ENCODE peak calls at places on chromosomes 16 and 17, in five cellular contexts. One of them, this sample, is unnamed.

GRCh38 chr17:61420128-61420527 is 20.5 kb downstream of the TBX2 start:
- DNase-seq in HCT116: no peak
- DNase-seq in neural progenitor cell: no peak
- DNase-seq in MM.1S: no peak
- DNase-seq in PC-3: no peak
- DNase-seq in this sample: no peak

GRCh38 chr17:29667969-29668368 is 45.3 kb upstream of the CORO6 start:
- DNase-seq in HCT116: no peak
- DNase-seq in neural progenitor cell: no peak
- DNase-seq in MM.1S: no peak
- DNase-seq in PC-3: no peak
- DNase-seq in this sample: no peak

GRCh38 chr16:82004651-82005490 is 6.4 kb downstream of the SDR42E1 start:
- DNase-seq in HCT116: no peak
- DNase-seq in neural progenitor cell: no peak
- DNase-seq in MM.1S: no peak
- DNase-seq in PC-3: no peak
- DNase-seq in this sample: no peak

GRCh38 chr16:89334988-89335802 is 117.7 kb downstream of the ZNF778 start:
- DNase-seq in HCT116: no peak
- DNase-seq in neural progenitor cell: peak
- DNase-seq in MM.1S: no peak
- DNase-seq in PC-3: no peak
- DNase-seq in this sample: no peak

GRCh38 chr16:77556203-77556602 is 121.4 kb upstream of the ADAMTS18 start:
- DNase-seq in HCT116: no peak
- DNase-seq in neural progenitor cell: peak
- DNase-seq in MM.1S: no peak
- DNase-seq in PC-3: no peak
- DNase-seq in this sample: no peak

GRCh38 chr17:29141484-29141835 is 38.7 kb downstream of the MYO18A start:
- DNase-seq in HCT116: no peak
- DNase-seq in neural progenitor cell: no peak
- DNase-seq in MM.1S: no peak
- DNase-seq in PC-3: no peak
- DNase-seq in this sample: no peak

GRCh38 chr17:15966879-15967248 is 21.9 kb downstream of the ADORA2B start:
- DNase-seq in HCT116: no peak
- DNase-seq in neural progenitor cell: peak
- DNase-seq in MM.1S: no peak
- DNase-seq in PC-3: peak
- DNase-seq in this sample: no peak

GRCh38 chr17:58513913-58514794 is at the start of gene MTMR4:
- DNase-seq in HCT116: peak
- DNase-seq in neural progenitor cell: peak
- DNase-seq in MM.1S: peak
- DNase-seq in PC-3: peak
- DNase-seq in this sample: peak

GRCh38 chr17:78779848-78780247 is 2.2 kb downstream of the CYTH1 start:
- DNase-seq in HCT116: no peak
- DNase-seq in neural progenitor cell: peak
- DNase-seq in MM.1S: peak
- DNase-seq in PC-3: no peak
- DNase-seq in this sample: no peak

GRCh38 chr16:53504161-53504663 is 1.2 kb upstream of the AKTIP start:
- DNase-seq in HCT116: no peak
- DNase-seq in neural progenitor cell: peak
- DNase-seq in MM.1S: peak
- DNase-seq in PC-3: no peak
- DNase-seq in this sample: peak

GRCh38 chr16:58513874-58514273 is 1.4 kb upstream of the SETD6 start:
- DNase-seq in HCT116: no peak
- DNase-seq in neural progenitor cell: no peak
- DNase-seq in MM.1S: no peak
- DNase-seq in PC-3: no peak
- DNase-seq in this sample: no peak

GRCh38 chr16:11315499-11315898 is 29.8 kb upstream of the RMI2 start:
- DNase-seq in HCT116: no peak
- DNase-seq in neural progenitor cell: peak
- DNase-seq in MM.1S: no peak
- DNase-seq in PC-3: peak
- DNase-seq in this sample: peak

GRCh38 chr17:80942360-80943345 is 49.0 kb upstream of the CHMP6 start:
- DNase-seq in HCT116: no peak
- DNase-seq in neural progenitor cell: no peak
- DNase-seq in MM.1S: no peak
- DNase-seq in PC-3: no peak
- DNase-seq in this sample: peak

GRCh38 chr17:79651266-79651665 is 40.4 kb upstream of the RBFOX3 start:
- DNase-seq in HCT116: no peak
- DNase-seq in neural progenitor cell: no peak
- DNase-seq in MM.1S: no peak
- DNase-seq in PC-3: no peak
- DNase-seq in this sample: no peak

GRCh38 chr17:32276217-32276616 is 10.6 kb downstream of the RHBDL3 start:
- DNase-seq in HCT116: no peak
- DNase-seq in neural progenitor cell: no peak
- DNase-seq in MM.1S: no peak
- DNase-seq in PC-3: no peak
- DNase-seq in this sample: no peak

GRCh38 chr17:4199818-4200402 is 56.9 kb downstream of the CYB5D2 start:
- DNase-seq in HCT116: peak
- DNase-seq in neural progenitor cell: peak
- DNase-seq in MM.1S: peak
- DNase-seq in PC-3: peak
- DNase-seq in this sample: peak

GRCh38 chr17:57084361-57084801 is 665 bp upstream of the AKAP1 start:
- DNase-seq in HCT116: no peak
- DNase-seq in neural progenitor cell: no peak
- DNase-seq in MM.1S: no peak
- DNase-seq in PC-3: peak
- DNase-seq in this sample: no peak

GRCh38 chr16:9381908-9382307 is 290.5 kb downstream of the HAPSTR1 start:
- DNase-seq in HCT116: no peak
- DNase-seq in neural progenitor cell: no peak
- DNase-seq in MM.1S: no peak
- DNase-seq in PC-3: no peak
- DNase-seq in this sample: no peak

GRCh38 chr16:29899516-29900101 is at the start of gene SEZ6L2:
- DNase-seq in HCT116: peak
- DNase-seq in neural progenitor cell: peak
- DNase-seq in MM.1S: no peak
- DNase-seq in PC-3: peak
- DNase-seq in this sample: peak

GRCh38 chr16:65817799-65818198 is 548.7 kb upstream of the CDH5 start:
- DNase-seq in HCT116: no peak
- DNase-seq in neural progenitor cell: no peak
- DNase-seq in MM.1S: no peak
- DNase-seq in PC-3: no peak
- DNase-seq in this sample: no peak

GRCh38 chr16:84496991-84497390 is 7.5 kb downstream of the MEAK7 start:
- DNase-seq in HCT116: no peak
- DNase-seq in neural progenitor cell: no peak
- DNase-seq in MM.1S: no peak
- DNase-seq in PC-3: no peak
- DNase-seq in this sample: no peak

GRCh38 chr16:71658771-71659170 is 32.8 kb downstream of the MARVELD3 start:
- DNase-seq in HCT116: no peak
- DNase-seq in neural progenitor cell: no peak
- DNase-seq in MM.1S: no peak
- DNase-seq in PC-3: no peak
- DNase-seq in this sample: no peak

GRCh38 chr17:75808905-75809621 is 24.5 kb downstream of the UNK start:
- DNase-seq in HCT116: no peak
- DNase-seq in neural progenitor cell: no peak
- DNase-seq in MM.1S: no peak
- DNase-seq in PC-3: no peak
- DNase-seq in this sample: peak

GRCh38 chr16:86512860-86513470 is 2.6 kb downstream of the FOXF1 start:
- DNase-seq in HCT116: no peak
- DNase-seq in neural progenitor cell: no peak
- DNase-seq in MM.1S: no peak
- DNase-seq in PC-3: no peak
- DNase-seq in this sample: no peak

GRCh38 chr16:1049113-1049975 is 23.2 kb upstream of the SSTR5 start:
- DNase-seq in HCT116: no peak
- DNase-seq in neural progenitor cell: no peak
- DNase-seq in MM.1S: no peak
- DNase-seq in PC-3: no peak
- DNase-seq in this sample: no peak

GRCh38 chr16:19071811-19072777 is 4.7 kb downstream of the COQ7 start:
- DNase-seq in HCT116: peak
- DNase-seq in neural progenitor cell: peak
- DNase-seq in MM.1S: peak
- DNase-seq in PC-3: peak
- DNase-seq in this sample: peak

GRCh38 chr17:66301418-66301863 is 972 bp upstream of the PRKCA start:
- DNase-seq in HCT116: no peak
- DNase-seq in neural progenitor cell: peak
- DNase-seq in MM.1S: no peak
- DNase-seq in PC-3: no peak
- DNase-seq in this sample: no peak

GRCh38 chr16:72072514-72073342 is 9.7 kb downstream of the HPR start:
- DNase-seq in HCT116: no peak
- DNase-seq in neural progenitor cell: peak
- DNase-seq in MM.1S: no peak
- DNase-seq in PC-3: no peak
- DNase-seq in this sample: peak

GRCh38 chr17:5431929-5432556 is 6.9 kb downstream of the C1QBP start:
- DNase-seq in HCT116: no peak
- DNase-seq in neural progenitor cell: no peak
- DNase-seq in MM.1S: no peak
- DNase-seq in PC-3: no peak
- DNase-seq in this sample: no peak

GRCh38 chr16:28258571-28258970 is 33.8 kb upstream of the SBK1 start:
- DNase-seq in HCT116: no peak
- DNase-seq in neural progenitor cell: peak
- DNase-seq in MM.1S: no peak
- DNase-seq in PC-3: no peak
- DNase-seq in this sample: peak

GRCh38 chr17:50207318-50207717 is 5.9 kb upstream of the COL1A1 start:
- DNase-seq in HCT116: no peak
- DNase-seq in neural progenitor cell: no peak
- DNase-seq in MM.1S: no peak
- DNase-seq in PC-3: no peak
- DNase-seq in this sample: peak

GRCh38 chr16:70737377-70738082 is 51.7 kb upstream of the MTSS2 start:
- DNase-seq in HCT116: no peak
- DNase-seq in neural progenitor cell: no peak
- DNase-seq in MM.1S: peak
- DNase-seq in PC-3: no peak
- DNase-seq in this sample: peak

GRCh38 chr16:16042076-16042475 is 92.7 kb downstream of the ABCC1 start:
- DNase-seq in HCT116: no peak
- DNase-seq in neural progenitor cell: no peak
- DNase-seq in MM.1S: no peak
- DNase-seq in PC-3: no peak
- DNase-seq in this sample: peak

GRCh38 chr17:49964539-49965521 is 4.2 kb upstream of the DLX4 start:
- DNase-seq in HCT116: no peak
- DNase-seq in neural progenitor cell: peak
- DNase-seq in MM.1S: no peak
- DNase-seq in PC-3: no peak
- DNase-seq in this sample: no peak

GRCh38 chr16:6204941-6205340 is 1107.3 kb upstream of the EEF2KMT start:
- DNase-seq in HCT116: no peak
- DNase-seq in neural progenitor cell: no peak
- DNase-seq in MM.1S: no peak
- DNase-seq in PC-3: no peak
- DNase-seq in this sample: no peak

GRCh38 chr16:56355786-56356275 is 69.5 kb downstream of the AMFR start:
- DNase-seq in HCT116: no peak
- DNase-seq in neural progenitor cell: no peak
- DNase-seq in MM.1S: no peak
- DNase-seq in PC-3: no peak
- DNase-seq in this sample: no peak
- H3K9ac ChIP-seq in HCT116: no peak
- H3K9ac ChIP-seq in neural progenitor cell: no peak
- H3K9ac ChIP-seq in MM.1S: peak
- H3K9ac ChIP-seq in PC-3: peak
- H3K9ac ChIP-seq in this sample: peak

GRCh38 chr17:676965-677364 is 37.7 kb downstream of the VPS53 start:
- DNase-seq in HCT116: no peak
- DNase-seq in neural progenitor cell: no peak
- DNase-seq in MM.1S: no peak
- DNase-seq in PC-3: no peak
- DNase-seq in this sample: no peak
- TF ChIP-seq EZH2phosphoT487 in HCT116: no peak
- TF ChIP-seq EZH2phosphoT487 in neural progenitor cell: no peak
- TF ChIP-seq EZH2phosphoT487 in MM.1S: no peak
- TF ChIP-seq EZH2phosphoT487 in PC-3: no peak
- TF ChIP-seq EZH2phosphoT487 in this sample: no peak

GRCh38 chr17:46847204-46848191 is 3.9 kb upstream of the WNT9B start:
- DNase-seq in HCT116: no peak
- DNase-seq in neural progenitor cell: no peak
- DNase-seq in MM.1S: no peak
- DNase-seq in PC-3: no peak
- DNase-seq in this sample: no peak

GRCh38 chr17:46851029-46851741 is at the start of gene WNT9B:
- DNase-seq in HCT116: no peak
- DNase-seq in neural progenitor cell: peak
- DNase-seq in MM.1S: no peak
- DNase-seq in PC-3: no peak
- DNase-seq in this sample: peak

GRCh38 chr17:46848534-46848933 is 2.8 kb upstream of the WNT9B start:
- DNase-seq in HCT116: no peak
- DNase-seq in neural progenitor cell: no peak
- DNase-seq in MM.1S: no peak
- DNase-seq in PC-3: no peak
- DNase-seq in this sample: no peak

GRCh38 chr17:46853896-46854444 is 2.6 kb downstream of the WNT9B start:
- DNase-seq in HCT116: no peak
- DNase-seq in neural progenitor cell: no peak
- DNase-seq in MM.1S: no peak
- DNase-seq in PC-3: peak
- DNase-seq in this sample: peak

GRCh38 chr17:46850688-46851028 is 725 bp upstream of the WNT9B start:
- DNase-seq in HCT116: no peak
- DNase-seq in neural progenitor cell: no peak
- DNase-seq in MM.1S: no peak
- DNase-seq in PC-3: no peak
- DNase-seq in this sample: no peak
- TF ChIP-seq EZH2 in HCT116: no peak
- TF ChIP-seq EZH2 in neural progenitor cell: no peak
- TF ChIP-seq EZH2 in MM.1S: no peak
- TF ChIP-seq EZH2 in PC-3: no peak
- TF ChIP-seq EZH2 in this sample: peak

DNA sequence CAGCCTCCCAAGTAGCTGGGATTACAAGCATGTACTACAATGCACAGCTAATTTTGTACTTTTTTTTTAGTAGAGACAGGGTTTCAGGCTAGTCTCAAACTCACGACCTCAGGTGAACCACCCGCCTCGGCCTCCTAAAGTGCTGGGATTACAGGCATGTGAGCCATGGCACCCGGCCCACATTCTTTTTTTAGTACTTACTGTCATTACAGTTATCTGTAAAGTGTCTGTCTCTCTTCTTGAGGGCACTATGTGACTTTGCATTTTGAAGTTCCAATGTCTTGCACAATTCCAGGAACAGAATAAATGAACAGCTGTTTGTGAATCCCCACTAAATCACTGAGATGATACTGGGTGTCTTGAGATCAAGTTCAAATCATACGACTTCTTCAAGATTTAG is 1540.3 kb downstream of the CDH11 start:
- DNase-seq in HCT116: no peak
- DNase-seq in neural progenitor cell: no peak
- DNase-seq in MM.1S: no peak
- DNase-seq in PC-3: no peak
- DNase-seq in this sample: no peak
- H3K9ac ChIP-seq in HCT116: no peak
- H3K9ac ChIP-seq in neural progenitor cell: no peak
- H3K9ac ChIP-seq in MM.1S: no peak
- H3K9ac ChIP-seq in PC-3: no peak
- H3K9ac ChIP-seq in this sample: no peak

This sample was measured in GM23248.